ENCODE peak calls at places on chromosomes 13 and 19, in eight cellular contexts. M is foreskin keratinocyte, W is cardiac muscle cell, O is right cardiac atrium, Q is breast epithelium, D is thoracic aorta, Y is HCT116, T is aorta. G is an unnamed sample.
A peak's percentile ranks its signal among the peaks of the same experiment; 100 is the strongest.

GRCh38 chr19:32464279-32464678 is 58.7 kb downstream of the DPY19L3 start:
- DNase-seq in Q (no peak), M (no peak), D (no peak), W (peak; percentile 29), Y (peak; percentile 3), O (no peak), T (no peak), G (no peak)

GRCh38 chr13:84136582-84136981 is 254.3 kb upstream of the SLITRK1 start:
- DNase-seq in Y (no peak), W (no peak), Q (no peak), O (no peak), M (no peak), T (no peak), D (no peak), G (no peak)

GRCh38 chr13:46119883-46120614 is 15.2 kb upstream of the CPB2 start:
- DNase-seq in D (no peak), W (peak; percentile 76), T (no peak), M (no peak), Q (no peak), O (no peak), Y (peak; percentile 39), G (no peak)

GRCh38 chr13:103188688-103189326 is 122.6 kb upstream of the SLC10A2 start:
- DNase-seq in T (no peak), W (peak; percentile 61), Y (no peak), M (no peak), O (no peak), D (no peak), Q (no peak), G (no peak)

GRCh38 chr13:23963184-23963931 is 66.1 kb upstream of the C1QTNF9B start:
- DNase-seq in D (no peak), T (no peak), O (no peak), Y (no peak), W (no peak), M (no peak), Q (no peak), G (peak; percentile 68)

GRCh38 chr13:62875118-62875640 is 1459.5 kb upstream of the PCDH20 start:
- DNase-seq in W (no peak), O (no peak), D (no peak), Y (no peak), T (no peak), Q (no peak), M (no peak), G (no peak)

GRCh38 chr19:13056052-13056660 is 46.5 kb downstream of the LYL1 start:
- DNase-seq in D (no peak), O (peak; percentile 84), Y (peak; percentile 64), W (peak; percentile 86), Q (peak; percentile 79), M (peak; percentile 31), T (peak; percentile 83), G (no peak)

GRCh38 chr19:41546386-41546789 is 29.6 kb upstream of the CEACAM21 start:
- DNase-seq in O (peak; percentile 70), Y (no peak), W (no peak), T (peak; percentile 56), M (no peak), Q (no peak), D (no peak), G (no peak)

GRCh38 chr19:14116918-14117578 is 514 bp downstream of the PRKACA start:
- DNase-seq in D (no peak), Y (no peak), M (no peak), O (peak; percentile 87), Q (no peak), T (peak; percentile 68), W (no peak), G (no peak)

GRCh38 chr13:114249062-114249461 is 14.4 kb downstream of the CDC16 start:
- DNase-seq in W (no peak), O (no peak), Q (no peak), M (peak; percentile 67), D (no peak), T (no peak), Y (no peak), G (no peak)

GRCh38 chr19:19372656-19373416 is 32.6 kb upstream of the GATAD2A start:
- DNase-seq in O (peak; percentile 86), W (peak; percentile 61), M (no peak), T (peak; percentile 87), D (no peak), Q (no peak), Y (peak; percentile 50), G (no peak)

DNA sequence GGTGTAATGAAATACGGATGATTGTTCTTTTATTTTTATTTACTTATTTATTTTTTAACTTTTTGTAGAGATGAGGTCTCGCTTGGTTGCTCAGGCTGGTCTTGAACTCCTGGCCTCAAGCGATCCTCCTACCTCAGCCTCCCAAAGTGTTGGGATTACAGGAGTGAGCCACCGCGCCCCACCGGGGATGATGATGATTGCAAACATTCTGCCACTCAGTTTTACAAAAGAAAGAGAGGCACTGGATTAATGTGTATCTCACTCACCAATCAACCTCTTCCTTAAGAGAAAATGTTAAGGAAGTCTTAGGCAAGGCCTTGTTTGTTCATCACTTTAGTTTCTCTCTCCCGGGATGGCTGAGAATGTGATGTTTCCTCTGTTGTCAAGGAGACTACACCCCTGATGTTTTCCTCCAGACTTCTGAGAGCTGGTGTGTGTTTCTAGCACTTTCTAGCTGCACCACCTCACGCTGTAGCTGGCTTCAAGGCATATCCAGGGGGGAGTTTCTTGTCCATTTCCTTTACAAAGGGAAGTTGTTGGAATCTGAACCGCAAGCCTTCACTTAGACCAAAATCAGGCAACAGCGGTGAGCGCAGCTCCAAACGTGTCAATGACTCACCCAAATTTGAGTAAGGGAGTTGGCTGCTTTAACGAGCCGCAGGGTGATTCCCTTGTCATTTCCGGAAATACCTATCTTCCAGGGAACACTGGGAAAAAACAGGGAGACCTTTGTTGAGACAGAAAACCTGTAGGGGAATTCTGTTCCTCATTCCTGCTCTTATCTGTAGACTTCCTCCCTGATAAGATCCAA is 2.3 kb downstream of the LDLR start:
- DNase-seq in Q (peak; percentile 95), W (peak; percentile 97), T (peak; percentile 70), Y (peak; percentile 83), O (no peak), D (peak; percentile 57), M (peak; percentile 97), G (peak; percentile 93)
- H3K4me1 ChIP-seq in Q (peaks cover 9% of the 10 kb centered on the region), W (peaks cover 22% of the 10 kb centered on the region), T (peaks cover 2% of the 10 kb centered on the region), Y (peaks cover 86% of the 10 kb centered on the region), O (peaks cover 10% of the 10 kb centered on the region), D (peaks cover 22% of the 10 kb centered on the region), M (peaks cover 32% of the 10 kb centered on the region), G (peaks cover 85% of the 10 kb centered on the region)

GRCh38 chr13:29494520-29494919 is 101.0 kb downstream of the SLC7A1 start:
- DNase-seq in Y (no peak), T (no peak), D (no peak), W (no peak), M (no peak), Q (no peak), O (no peak), G (no peak)

GRCh38 chr13:29497137-29497654 is 98.3 kb downstream of the SLC7A1 start:
- DNase-seq in M (no peak), O (peak; percentile 88), T (no peak), W (peak; percentile 92), Y (no peak), Q (no peak), D (no peak), G (no peak)

GRCh38 chr13:29498426-29499040 is 97.0 kb downstream of the SLC7A1 start:
- DNase-seq in Y (no peak), M (no peak), W (no peak), Q (no peak), O (no peak), T (no peak), D (no peak), G (no peak)

GRCh38 chr13:29493796-29494195 is 101.7 kb downstream of the SLC7A1 start:
- DNase-seq in Q (no peak), T (no peak), M (no peak), Y (no peak), D (no peak), O (no peak), W (no peak), G (no peak)

GRCh38 chr13:29496241-29496712 is 99.2 kb downstream of the SLC7A1 start:
- DNase-seq in Q (no peak), W (peak; percentile 32), Y (no peak), M (peak; percentile 56), D (no peak), O (no peak), T (peak; percentile 71), G (no peak)
- H3K4me1 ChIP-seq in Q (no peaks in the 10 kb centered on the region), W (peaks cover 17% of the 10 kb centered on the region), Y (no peaks in the 10 kb centered on the region), M (no peaks in the 10 kb centered on the region), D (peaks cover 16% of the 10 kb centered on the region), O (no peaks in the 10 kb centered on the region), T (no peaks in the 10 kb centered on the region), G (peaks cover 21% of the 10 kb centered on the region)

GRCh38 chr19:49932041-49932451 is 2.7 kb upstream of the NUP62 start:
- DNase-seq in O (no peak), W (no peak), D (no peak), M (peak; percentile 85), Y (no peak), T (no peak), Q (no peak), G (no peak)

GRCh38 chr19:49930483-49931011 is 1.2 kb upstream of the NUP62 start:
- DNase-seq in O (peak; percentile 75), D (no peak), W (peak; percentile 27), Q (no peak), T (peak; percentile 57), M (no peak), Y (peak; percentile 38), G (no peak)

GRCh38 chr19:49929611-49930482 is 543 bp upstream of the NUP62 start:
- DNase-seq in Q (peak; percentile 83), M (peak; percentile 83), T (peak; percentile 96), O (peak; percentile 95), D (peak; percentile 84), W (peak; percentile 98), Y (peak; percentile 98), G (peak; percentile 98)

GRCh38 chr19:49932731-49933131 is 3.4 kb upstream of the NUP62 start:
- DNase-seq in W (no peak), Q (no peak), M (no peak), T (peak; percentile 55), O (no peak), Y (no peak), D (no peak), G (no peak)

GRCh38 chr19:49931293-49932040 is 2.2 kb upstream of the NUP62 start:
- DNase-seq in W (no peak), Y (no peak), Q (no peak), T (peak; percentile 9), O (no peak), M (no peak), D (no peak), G (no peak)
- H3K4me1 ChIP-seq in W (peaks cover 3% of the 10 kb centered on the region), Y (peaks cover 29% of the 10 kb centered on the region), Q (peaks cover 11% of the 10 kb centered on the region), T (no peaks in the 10 kb centered on the region), O (peaks cover 6% of the 10 kb centered on the region), M (peaks cover 7% of the 10 kb centered on the region), D (peaks cover 10% of the 10 kb centered on the region), G (peaks cover 34% of the 10 kb centered on the region)

GRCh38 chr19:47679922-47680857 is 33.0 kb upstream of the EHD2 start:
- DNase-seq in Q (no peak), W (no peak), O (no peak), T (no peak), M (no peak), Y (no peak), D (no peak), G (no peak)

GRCh38 chr19:47680858-47681332 is 32.3 kb upstream of the EHD2 start:
- DNase-seq in M (no peak), O (peak; percentile 75), Q (no peak), W (no peak), D (no peak), Y (no peak), T (no peak), G (no peak)

GRCh38 chr19:47681936-47682335 is 31.3 kb upstream of the EHD2 start:
- DNase-seq in W (no peak), D (no peak), O (peak; percentile 64), M (no peak), Q (no peak), Y (no peak), T (no peak), G (no peak)

GRCh38 chr19:47681388-47681787 is 31.8 kb upstream of the EHD2 start:
- DNase-seq in O (no peak), Y (no peak), Q (no peak), W (no peak), D (no peak), T (no peak), M (no peak), G (no peak)

GRCh38 chr19:47679251-47679900 is 33.8 kb upstream of the EHD2 start:
- DNase-seq in D (no peak), M (no peak), W (no peak), Q (no peak), T (no peak), Y (no peak), O (no peak), G (no peak)
- H3K4me1 ChIP-seq in D (peaks cover 3% of the 10 kb centered on the region), M (no peaks in the 10 kb centered on the region), W (no peaks in the 10 kb centered on the region), Q (no peaks in the 10 kb centered on the region), T (no peaks in the 10 kb centered on the region), Y (no peaks in the 10 kb centered on the region), O (no peaks in the 10 kb centered on the region), G (no peaks in the 10 kb centered on the region)

G was measured in esophagus muscularis mucosa.